ENCODE peak calls at places on chromosomes 7 and 10, in six cellular contexts. D is AG04450, M is tibial artery, X is H1, C is choroid plexus epithelial cell, T is BJ. Z is an unnamed sample.

GRCh38 chr7:50791921-50792341 is 9.2 kb upstream of the GRB10 start:
- DNase-seq in C (peak), M (no peak), T (no peak), D (no peak), X (no peak), Z (no peak)

GRCh38 chr7:22979861-22980260 is 34.1 kb downstream of the HYCC1 start:
- DNase-seq in M (no peak), T (no peak), X (no peak), C (no peak), D (no peak), Z (no peak)

GRCh38 chr10:99906470-99906869 is 103.3 kb downstream of the DNMBP start:
- DNase-seq in T (no peak), X (no peak), C (peak), M (no peak), D (peak), Z (no peak)

GRCh38 chr10:46558411-46559185 is 2.1 kb upstream of the GPRIN2 start:
- DNase-seq in X (peak), M (peak), C (no peak), T (no peak), D (no peak), Z (no peak)

GRCh38 chr7:1325246-1325645 is 92.6 kb downstream of the UNCX start:
- DNase-seq in X (no peak), D (no peak), T (no peak), M (no peak), C (no peak), Z (no peak)

GRCh38 chr10:114550756-114551290 is 107.3 kb downstream of the ABLIM1 start:
- DNase-seq in X (no peak), C (peak), D (no peak), M (no peak), T (no peak), Z (no peak)

GRCh38 chr7:18429547-18429946 is 66.0 kb upstream of the HDAC9 start:
- DNase-seq in C (peak), X (no peak), M (no peak), T (peak), D (no peak), Z (no peak)

GRCh38 chr7:42090056-42090455 is 147.0 kb downstream of the GLI3 start:
- DNase-seq in X (no peak), M (no peak), T (no peak), C (no peak), D (no peak), Z (no peak)

GRCh38 chr7:106891545-106892410 is 26.7 kb downstream of the PIK3CG start:
- DNase-seq in M (no peak), X (no peak), T (no peak), D (no peak), C (no peak), Z (no peak)

GRCh38 chr10:69904533-69904932 is 102.8 kb downstream of the COL13A1 start:
- DNase-seq in T (no peak), M (no peak), X (no peak), C (no peak), D (no peak), Z (no peak)

GRCh38 chr10:69499726-69500689 is 48.7 kb downstream of the TSPAN15 start:
- DNase-seq in C (no peak), X (no peak), M (no peak), D (no peak), T (no peak), Z (no peak)

GRCh38 chr7:47361746-47362215 is 220.1 kb downstream of the TNS3 start:
- DNase-seq in C (peak), T (peak), X (no peak), M (no peak), D (peak), Z (no peak)

GRCh38 chr10:119251315-119251708 is 43.9 kb downstream of the GRK5 start:
- DNase-seq in C (peak), D (no peak), T (peak), X (no peak), M (no peak), Z (no peak)

GRCh38 chr10:68586622-68587325 is 26.6 kb downstream of the TET1 start:
- DNase-seq in X (no peak), M (no peak), D (no peak), T (no peak), C (no peak), Z (no peak)

GRCh38 chr10:66209025-66209424 is 716.8 kb upstream of the LRRTM3 start:
- DNase-seq in C (no peak), T (no peak), X (no peak), D (no peak), M (no peak), Z (no peak)

GRCh38 chr10:100790761-100791208 is 45.4 kb downstream of the PAX2 start:
- DNase-seq in D (no peak), T (no peak), C (peak), M (no peak), X (no peak), Z (no peak)

GRCh38 chr7:8566016-8566415 is 132.6 kb downstream of the NXPH1 start:
- DNase-seq in X (no peak), M (no peak), T (no peak), C (no peak), D (no peak), Z (no peak)

GRCh38 chr10:32985781-32986350 is 27.8 kb upstream of the ITGB1 start:
- DNase-seq in C (peak), M (no peak), D (no peak), T (no peak), X (no peak), Z (no peak)

GRCh38 chr10:88012627-88013026 is 149.2 kb downstream of the PTEN start:
- DNase-seq in X (no peak), M (no peak), C (no peak), D (no peak), T (no peak), Z (no peak)

GRCh38 chr10:102917962-102918816 is at the start of gene CNNM2:
- DNase-seq in M (peak), X (peak), T (peak), C (peak), D (peak), Z (peak)

GRCh38 chr10:129580010-129580409 is 113.0 kb downstream of the MGMT start:
- DNase-seq in T (no peak), X (no peak), M (no peak), D (no peak), C (no peak), Z (no peak)

GRCh38 chr10:124802313-124802675 is 675 bp downstream of the ABRAXAS2 start:
- DNase-seq in M (no peak), D (no peak), T (no peak), C (no peak), X (no peak), Z (peak)

GRCh38 chr7:100839361-100839760 is 12.0 kb upstream of the EPHB4 start:
- DNase-seq in C (no peak), M (no peak), T (no peak), D (no peak), X (no peak), Z (no peak)

GRCh38 chr7:124324262-124324661 is 291.4 kb upstream of the TMEM229A start:
- DNase-seq in D (no peak), X (no peak), M (no peak), T (no peak), C (no peak), Z (no peak)

GRCh38 chr7:138755831-138756590 is 41.8 kb upstream of the TMEM213 start:
- DNase-seq in D (no peak), C (peak), X (no peak), M (peak), T (no peak), Z (no peak)

GRCh38 chr7:142885311-142886230 is at the start of gene TRPV6:
- DNase-seq in D (no peak), C (no peak), M (no peak), T (no peak), X (peak), Z (no peak)

GRCh38 chr10:5364916-5365434 is at the start of gene UCN3:
- DNase-seq in T (no peak), M (no peak), D (no peak), X (no peak), C (no peak), Z (no peak)

GRCh38 chr7:100683659-100684533 is 10.2 kb downstream of the GIGYF1 start:
- DNase-seq in T (no peak), M (no peak), X (no peak), C (no peak), D (no peak), Z (no peak)

GRCh38 chr10:31475514-31475913 is 156.5 kb downstream of the ZEB1 start:
- DNase-seq in M (no peak), T (no peak), X (no peak), C (no peak), D (no peak), Z (no peak)

GRCh38 chr10:126243976-126244375 is 144.3 kb downstream of the ADAM12 start:
- DNase-seq in T (peak), D (peak), C (peak), M (no peak), X (no peak), Z (no peak)

GRCh38 chr7:108165726-108166125 is 35.6 kb upstream of the LAMB4 start:
- DNase-seq in D (no peak), C (peak), M (no peak), T (no peak), X (no peak), Z (no peak)

GRCh38 chr10:127537924-127538323 is 11.2 kb upstream of the NPS start:
- DNase-seq in X (no peak), D (no peak), T (no peak), C (no peak), M (no peak), Z (no peak)

GRCh38 chr7:95213809-95214492 is 110.4 kb downstream of the PON1 start:
- DNase-seq in X (no peak), T (no peak), C (peak), D (no peak), M (peak), Z (no peak)

GRCh38 chr10:78763651-78764395 is 304.9 kb upstream of the ZMIZ1 start:
- DNase-seq in C (no peak), T (no peak), M (peak), D (no peak), X (no peak), Z (peak)

GRCh38 chr10:130336612-130337304 is 200.6 kb downstream of the GLRX3 start:
- DNase-seq in M (no peak), T (no peak), C (no peak), X (peak), D (no peak), Z (no peak)

GRCh38 chr10:89352039-89352597 is 24.3 kb downstream of the IFIT3 start:
- DNase-seq in X (no peak), M (peak), T (peak), C (peak), D (peak), Z (no peak)

GRCh38 chr10:16891375-16892313 is 74.4 kb upstream of the RSU1 start:
- DNase-seq in T (peak), D (peak), C (peak), M (peak), X (peak), Z (no peak)

GRCh38 chr7:124722292-124722691 is 43.3 kb downstream of the GPR37 start:
- DNase-seq in T (no peak), C (peak), D (no peak), M (no peak), X (no peak), Z (no peak)

GRCh38 chr7:138981332-138982203 is at the start of gene KIAA1549:
- DNase-seq in T (no peak), D (no peak), X (peak), C (peak), M (no peak), Z (no peak)

DNA sequence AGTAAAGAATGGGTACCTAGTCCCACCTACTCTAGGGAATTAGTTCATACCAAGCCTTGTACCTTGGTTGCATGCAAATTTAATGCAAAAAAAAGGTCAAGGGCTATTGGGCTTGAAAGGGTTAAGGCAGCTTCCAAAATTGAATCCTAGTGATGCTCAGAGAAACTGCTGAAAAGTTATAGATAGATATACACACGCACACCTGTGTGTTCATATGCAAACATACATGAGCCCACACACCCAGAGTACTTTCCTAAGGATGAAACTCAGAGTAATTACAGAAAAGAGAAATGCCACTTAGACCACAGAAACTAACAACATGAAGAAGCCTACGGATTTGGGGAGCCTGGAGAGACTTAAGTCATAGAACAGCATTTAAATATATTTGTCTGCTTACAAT is 1.5 kb downstream of the SLC25A13 start:
- DNase-seq in D (no peak), X (no peak), M (no peak), C (no peak), T (no peak), Z (peak)
- H3K4me3 ChIP-seq in D (peak), X (no peak), M (peak), C (no peak), T (no peak), Z (peak)

GRCh38 chr10:84541289-84541637 is 212.9 kb downstream of the CCSER2 start:
- DNase-seq in C (peak), D (no peak), M (no peak), T (no peak), X (no peak), Z (no peak)
- TF ChIP-seq CTCF in C (peak), D (peak), M (no peak), T (no peak), X (peak), Z (no peak)

GRCh38 chr7:98285132-98286092 is 3.9 kb downstream of the BRI3 start:
- DNase-seq in D (no peak), X (no peak), T (no peak), C (no peak), M (no peak), Z (no peak)
- H3K4me3 ChIP-seq in D (peak), X (no peak), T (peak), C (peak), M (peak), Z (no peak)

GRCh38 chr7:135964254-135964653 is 12.9 kb downstream of the MTPN start:
- DNase-seq in M (no peak), T (no peak), X (no peak), D (no peak), C (no peak), Z (no peak)

GRCh38 chr7:135964791-135965190 is 12.4 kb downstream of the MTPN start:
- DNase-seq in X (no peak), M (no peak), T (no peak), C (no peak), D (no peak), Z (no peak)

GRCh38 chr7:135965602-135966001 is 11.6 kb downstream of the MTPN start:
- DNase-seq in M (no peak), X (no peak), C (peak), T (no peak), D (no peak), Z (no peak)

GRCh38 chr7:135970045-135970444 is 7.1 kb downstream of the MTPN start:
- DNase-seq in X (no peak), T (no peak), C (no peak), M (no peak), D (no peak), Z (no peak)

GRCh38 chr7:135966341-135967043 is 10.7 kb downstream of the MTPN start:
- DNase-seq in M (no peak), D (no peak), T (no peak), X (no peak), C (no peak), Z (no peak)
- TF ChIP-seq CTCF in M (no peak), D (no peak), T (no peak), X (no peak), C (no peak), Z (no peak)

DNA sequence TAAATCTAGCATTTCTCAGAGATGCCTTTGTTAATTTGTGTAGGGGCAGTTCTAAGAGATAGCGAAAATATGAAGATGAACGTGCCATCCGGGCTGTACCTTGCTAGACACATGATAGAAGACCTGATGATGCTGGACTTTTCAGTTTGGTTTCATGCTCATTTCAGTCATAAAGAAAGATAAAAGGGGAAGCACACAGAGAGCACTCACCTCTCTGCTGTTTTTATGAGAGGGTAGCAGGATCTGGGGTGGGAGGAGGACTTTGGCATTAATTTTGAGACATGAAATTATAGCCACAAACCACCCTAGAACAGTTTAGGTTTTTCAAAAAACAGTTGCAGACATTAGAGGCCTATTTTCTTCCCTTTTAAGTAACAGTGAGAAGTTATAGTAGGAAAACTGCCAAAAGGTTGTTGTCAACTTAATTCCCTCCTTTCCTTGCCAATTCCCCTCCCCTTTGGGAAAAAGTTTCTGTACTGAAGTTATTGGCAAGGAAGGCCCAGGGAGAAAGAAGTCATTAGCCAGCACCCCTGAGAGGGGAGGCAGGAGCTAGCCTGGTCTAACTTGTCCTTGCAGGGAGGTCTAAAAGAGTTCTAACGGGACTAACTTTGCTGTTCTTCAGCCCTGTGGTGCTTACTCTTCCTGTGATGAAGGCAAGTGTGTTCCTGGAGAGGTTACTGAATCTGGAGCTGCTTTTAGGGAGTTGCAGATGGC is 2.7 kb downstream of the ST7 start:
- DNase-seq in D (no peak), X (no peak), C (no peak), M (no peak), T (no peak), Z (peak)
- H3K4me3 ChIP-seq in D (peak), X (no peak), C (no peak), M (peak), T (no peak), Z (peak)

DNA sequence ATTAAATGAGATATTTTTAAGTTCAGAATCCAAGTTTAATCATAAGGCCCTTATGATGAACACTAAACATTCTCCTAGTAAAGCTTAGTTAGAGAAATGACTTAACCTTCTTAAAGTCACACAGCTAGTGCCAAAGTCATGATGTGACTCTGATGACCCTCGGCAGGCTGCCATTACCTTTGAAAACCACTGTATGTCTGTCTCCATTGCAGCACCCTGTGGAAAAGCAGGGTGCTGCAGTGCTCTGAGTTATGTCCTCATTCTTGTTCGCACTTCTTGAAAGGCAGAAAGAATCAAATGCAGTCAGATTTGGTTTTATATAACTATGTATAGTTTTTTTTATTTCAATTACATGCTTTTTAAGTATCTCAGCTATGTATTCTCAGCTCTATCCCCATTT is 105.0 kb downstream of the PHTF2 start:
- DNase-seq in T (no peak), D (no peak), C (peak), M (no peak), X (no peak), Z (peak)
- TF ChIP-seq CTCF in T (peak), D (peak), C (peak), M (no peak), X (peak), Z (peak)

DNA sequence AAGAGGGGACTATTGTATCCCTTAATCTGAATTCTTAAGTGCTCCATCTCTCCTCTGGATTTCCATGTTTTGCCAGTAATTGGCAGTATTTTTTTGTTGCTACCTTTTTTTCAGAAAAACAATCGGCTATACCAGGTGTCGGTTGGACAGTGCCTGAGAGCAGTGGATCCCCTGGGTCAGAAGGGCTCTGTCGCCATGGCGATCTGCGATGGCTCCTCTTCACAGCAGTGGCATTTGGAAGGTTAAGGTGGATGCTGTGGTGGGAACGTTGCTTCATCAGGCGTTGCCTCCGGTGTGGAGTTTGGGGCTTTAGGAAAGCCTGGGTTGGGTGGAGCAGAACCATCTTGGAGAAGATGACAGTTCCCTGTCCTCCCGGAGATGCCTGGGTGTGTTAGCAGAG is 96.0 kb downstream of the GALNT11 start:
- DNase-seq in D (no peak), T (no peak), X (no peak), M (no peak), C (no peak), Z (no peak)
- H3K4me3 ChIP-seq in D (no peak), T (no peak), X (no peak), M (no peak), C (no peak), Z (no peak)

GRCh38 chr7:130114374-130114773 is 44.0 kb downstream of the KLHDC10 start:
- DNase-seq in D (no peak), X (no peak), M (no peak), C (no peak), T (no peak), Z (peak)
- TF ChIP-seq CTCF in D (no peak), X (no peak), M (no peak), C (no peak), T (no peak), Z (no peak)

GRCh38 chr10:101840741-101841453 is 2.7 kb downstream of the KCNIP2 start:
- DNase-seq in T (peak), X (peak), D (peak), M (peak), C (peak), Z (no peak)
- H3K4me3 ChIP-seq in T (peak), X (peak), D (peak), M (peak), C (peak), Z (peak)

DNA sequence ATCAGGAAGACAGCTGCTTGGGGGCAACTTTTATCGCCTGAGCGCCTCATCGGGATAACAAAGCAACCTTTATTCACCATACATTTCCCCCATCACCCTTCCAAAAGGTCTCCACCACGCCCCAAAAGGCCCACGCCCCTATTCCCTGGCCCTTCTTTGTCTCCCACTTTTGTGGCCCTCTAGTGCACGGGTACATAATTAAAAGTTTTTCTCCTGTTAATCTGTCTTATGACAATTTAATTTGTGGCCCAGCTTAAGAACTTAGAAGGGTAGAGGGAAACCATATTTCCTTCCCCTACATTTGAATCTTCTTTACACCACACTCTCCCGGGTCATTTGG is 643 bp downstream of the RP9 start:
- DNase-seq in X (no peak), C (no peak), M (no peak), D (no peak), T (no peak), Z (no peak)
- TF ChIP-seq CTCF in X (no peak), C (peak), M (no peak), D (peak), T (peak), Z (no peak)

Z was measured in GM12864.